ENCODE peak calls at places on chromosomes 16 and 17, in four cellular contexts. W is GM12891, K is GM12878, A is K562. O is an unnamed sample.

GRCh38 chr16:73066321-73066926 is 18.5 kb upstream of the ZFHX3 start:
- DNase-seq in W (no peak), K (no peak), A (no peak), O (no peak)

GRCh38 chr17:21124096-21124495 is 2.7 kb upstream of the DHRS7B start:
- DNase-seq in W (no peak), K (no peak), A (no peak), O (peak)

GRCh38 chr17:76145231-76146052 is 4.4 kb upstream of the FOXJ1 start:
- DNase-seq in W (no peak), K (peak), A (no peak), O (no peak)

GRCh38 chr16:15477802-15478201 is 43.4 kb downstream of the BMERB1 start:
- DNase-seq in W (no peak), K (no peak), A (no peak), O (no peak)

GRCh38 chr17:45338023-45338781 is 21.4 kb upstream of the MAP3K14 start:
- DNase-seq in W (no peak), K (no peak), A (no peak), O (no peak)

GRCh38 chr16:67727521-67728485 is 8.7 kb upstream of the GFOD2 start:
- DNase-seq in W (no peak), K (no peak), A (no peak), O (no peak)

GRCh38 chr17:4533522-4534502 is 21.4 kb downstream of the MYBBP1A start:
- DNase-seq in W (no peak), K (no peak), A (no peak), O (no peak)

GRCh38 chr16:89395150-89396142 is 94.9 kb downstream of the ANKRD11 start:
- DNase-seq in W (no peak), K (no peak), A (no peak), O (no peak)

GRCh38 chr17:9839433-9839832 is 13.7 kb downstream of the GLP2R start:
- DNase-seq in W (no peak), K (no peak), A (no peak), O (no peak)

GRCh38 chr17:4201231-4201630 is 58.2 kb downstream of the CYB5D2 start:
- DNase-seq in W (no peak), K (no peak), A (no peak), O (no peak)

GRCh38 chr17:12995106-12995895 is 22.5 kb downstream of the ELAC2 start:
- DNase-seq in W (no peak), K (no peak), A (no peak), O (no peak)

GRCh38 chr16:84940670-84941551 is 70.4 kb downstream of the ZDHHC7 start:
- DNase-seq in W (no peak), K (no peak), A (no peak), O (no peak)

GRCh38 chr16:61210039-61210438 is 826.2 kb downstream of the CDH8 start:
- DNase-seq in W (no peak), K (no peak), A (no peak), O (no peak)
- TF ChIP-seq SPI1 in W (no peak), K (no peak), A (no peak), O (no peak)

DNA sequence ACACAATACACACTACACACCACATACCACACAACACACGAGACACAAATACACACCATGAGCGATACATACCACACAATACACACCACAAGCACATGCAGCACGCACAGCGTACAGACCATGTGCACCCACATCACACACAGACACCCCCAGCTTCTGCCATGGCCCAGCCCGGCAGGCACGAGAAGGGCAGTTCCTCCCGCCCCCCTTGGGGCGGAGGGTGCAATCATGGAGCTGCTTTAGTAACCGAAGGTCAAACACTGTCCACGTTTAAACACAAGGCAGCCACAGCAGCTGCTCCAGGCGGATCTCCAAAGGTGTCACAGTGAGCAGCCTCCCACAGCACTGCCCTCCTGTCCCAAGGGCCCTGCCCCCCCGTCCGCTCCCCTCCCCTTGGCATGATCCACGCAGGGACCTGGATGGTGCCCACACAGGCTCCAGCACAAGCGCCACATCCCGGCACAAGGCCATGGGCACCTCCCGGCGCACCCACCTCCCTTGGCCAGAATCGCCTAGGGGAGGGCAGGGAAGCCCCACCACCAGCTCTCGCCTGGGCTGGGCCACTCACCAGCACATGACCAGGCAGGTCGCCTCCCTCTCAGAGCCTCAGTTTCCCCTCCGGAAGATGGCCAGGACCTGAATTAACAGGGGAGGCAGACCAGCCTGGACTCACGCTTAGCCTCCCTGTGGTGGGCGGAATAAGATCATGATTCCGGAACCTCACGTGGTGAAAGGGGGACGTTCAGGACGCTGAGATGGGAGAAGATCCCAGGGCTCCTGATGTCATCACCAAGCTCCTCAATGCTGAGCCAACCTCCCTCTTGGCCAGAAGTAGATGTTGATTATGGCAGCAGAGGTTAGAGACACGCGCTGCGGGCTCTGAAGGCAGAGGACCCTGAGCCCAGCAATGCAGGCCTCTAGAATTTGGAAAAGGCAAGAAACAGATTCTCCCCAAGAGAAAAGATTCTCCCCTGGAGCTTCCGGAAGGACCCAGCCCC is 32.6 kb upstream of the ZNF469 start:
- DNase-seq in W (no peak), K (no peak), A (no peak), O (no peak)
- TF ChIP-seq SPI1 in W (no peak), K (no peak), A (no peak), O (no peak)

GRCh38 chr16:65634833-65635232 is 513.0 kb upstream of the CDH11 start:
- DNase-seq in W (no peak), K (no peak), A (no peak), O (no peak)

GRCh38 chr16:65634291-65634690 is 512.4 kb upstream of the CDH11 start:
- DNase-seq in W (no peak), K (no peak), A (no peak), O (no peak)
- TF ChIP-seq SPI1 in W (no peak), K (no peak), A (no peak), O (no peak)

GRCh38 chr16:49652441-49653175 is 203.3 kb downstream of the ZNF423 start:
- DNase-seq in W (no peak), K (no peak), A (no peak), O (no peak)
- TF ChIP-seq SPI1 in W (no peak), K (no peak), A (no peak), O (no peak)

GRCh38 chr17:19579192-19579668 is 45.6 kb downstream of the SLC47A1 start:
- DNase-seq in W (no peak), K (no peak), A (no peak), O (no peak)
- TF ChIP-seq SPI1 in W (no peak), K (no peak), A (no peak), O (no peak)

GRCh38 chr16:57132470-57132869 is 40.1 kb downstream of the CPNE2 start:
- DNase-seq in W (no peak), K (no peak), A (no peak), O (peak)
- TF ChIP-seq SPI1 in W (no peak), K (no peak), A (no peak), O (no peak)

O was measured in HL-60.